ENCODE peak calls at places on chromosome 22, in ten cellular contexts. One of them, this sample, is unnamed.

GRCh38 chr22:37423283-37423682 is 4.0 kb downstream of the ELFN2 start:
- DNase-seq in A673: no peak
- DNase-seq in cardiac muscle cell: no peak
- DNase-seq in sigmoid colon: no peak
- DNase-seq in BE2C: no peak
- DNase-seq in tibial artery: no peak
- DNase-seq in K562: no peak
- DNase-seq in heart left ventricle: no peak
- DNase-seq in Calu3: no peak
- DNase-seq in fibroblast of pulmonary artery: no peak
- DNase-seq in this sample: no peak

GRCh38 chr22:20552913-20553401 is 45.5 kb downstream of the MED15 start:
- DNase-seq in A673: no peak
- DNase-seq in cardiac muscle cell: peak
- DNase-seq in sigmoid colon: peak
- DNase-seq in BE2C: no peak
- DNase-seq in tibial artery: no peak
- DNase-seq in K562: no peak
- DNase-seq in heart left ventricle: no peak
- DNase-seq in Calu3: no peak
- DNase-seq in fibroblast of pulmonary artery: peak
- DNase-seq in this sample: no peak

GRCh38 chr22:19407649-19408606 is 23.6 kb downstream of the HIRA start:
- DNase-seq in A673: peak
- DNase-seq in cardiac muscle cell: peak
- DNase-seq in sigmoid colon: peak
- DNase-seq in BE2C: peak
- DNase-seq in tibial artery: no peak
- DNase-seq in K562: peak
- DNase-seq in heart left ventricle: peak
- DNase-seq in Calu3: no peak
- DNase-seq in fibroblast of pulmonary artery: peak
- DNase-seq in this sample: no peak

GRCh38 chr22:48492371-48493320 is 1335.0 kb downstream of the BRD1 start:
- DNase-seq in A673: peak
- DNase-seq in cardiac muscle cell: peak
- DNase-seq in sigmoid colon: peak
- DNase-seq in BE2C: peak
- DNase-seq in tibial artery: peak
- DNase-seq in K562: peak
- DNase-seq in heart left ventricle: peak
- DNase-seq in Calu3: peak
- DNase-seq in fibroblast of pulmonary artery: peak
- DNase-seq in this sample: no peak

GRCh38 chr22:17980013-17980510 is 44.3 kb downstream of the MICAL3 start:
- DNase-seq in A673: no peak
- DNase-seq in cardiac muscle cell: peak
- DNase-seq in sigmoid colon: no peak
- DNase-seq in BE2C: no peak
- DNase-seq in tibial artery: no peak
- DNase-seq in K562: no peak
- DNase-seq in heart left ventricle: no peak
- DNase-seq in Calu3: no peak
- DNase-seq in fibroblast of pulmonary artery: peak
- DNase-seq in this sample: no peak

GRCh38 chr22:23381661-23382427 is 198.2 kb downstream of the IGLL1 start:
- DNase-seq in A673: no peak
- DNase-seq in cardiac muscle cell: no peak
- DNase-seq in sigmoid colon: no peak
- DNase-seq in BE2C: no peak
- DNase-seq in tibial artery: peak
- DNase-seq in K562: no peak
- DNase-seq in heart left ventricle: no peak
- DNase-seq in Calu3: no peak
- DNase-seq in fibroblast of pulmonary artery: no peak
- DNase-seq in this sample: no peak

GRCh38 chr22:17655289-17655688 is 16.7 kb downstream of the BCL2L13 start:
- DNase-seq in A673: no peak
- DNase-seq in cardiac muscle cell: peak
- DNase-seq in sigmoid colon: no peak
- DNase-seq in BE2C: no peak
- DNase-seq in tibial artery: no peak
- DNase-seq in K562: no peak
- DNase-seq in heart left ventricle: no peak
- DNase-seq in Calu3: no peak
- DNase-seq in fibroblast of pulmonary artery: no peak
- DNase-seq in this sample: no peak

GRCh38 chr22:40265783-40266182 is 80.5 kb upstream of the ADSL start:
- DNase-seq in A673: no peak
- DNase-seq in cardiac muscle cell: no peak
- DNase-seq in sigmoid colon: no peak
- DNase-seq in BE2C: no peak
- DNase-seq in tibial artery: no peak
- DNase-seq in K562: no peak
- DNase-seq in heart left ventricle: no peak
- DNase-seq in Calu3: no peak
- DNase-seq in fibroblast of pulmonary artery: no peak
- DNase-seq in this sample: no peak

GRCh38 chr22:32533265-32534068 is 58.9 kb downstream of the FBXO7 start:
- DNase-seq in A673: no peak
- DNase-seq in cardiac muscle cell: peak
- DNase-seq in sigmoid colon: no peak
- DNase-seq in BE2C: no peak
- DNase-seq in tibial artery: no peak
- DNase-seq in K562: no peak
- DNase-seq in heart left ventricle: no peak
- DNase-seq in Calu3: no peak
- DNase-seq in fibroblast of pulmonary artery: no peak
- DNase-seq in this sample: no peak

GRCh38 chr22:38221407-38221806 is 19.6 kb downstream of the MAFF start:
- DNase-seq in A673: no peak
- DNase-seq in cardiac muscle cell: no peak
- DNase-seq in sigmoid colon: no peak
- DNase-seq in BE2C: no peak
- DNase-seq in tibial artery: no peak
- DNase-seq in K562: no peak
- DNase-seq in heart left ventricle: no peak
- DNase-seq in Calu3: no peak
- DNase-seq in fibroblast of pulmonary artery: no peak
- DNase-seq in this sample: no peak

GRCh38 chr22:19111140-19111539 is 11.1 kb downstream of the DGCR2 start:
- DNase-seq in A673: no peak
- DNase-seq in cardiac muscle cell: no peak
- DNase-seq in sigmoid colon: no peak
- DNase-seq in BE2C: no peak
- DNase-seq in tibial artery: peak
- DNase-seq in K562: peak
- DNase-seq in heart left ventricle: no peak
- DNase-seq in Calu3: no peak
- DNase-seq in fibroblast of pulmonary artery: no peak
- DNase-seq in this sample: no peak

GRCh38 chr22:26404851-26405357 is 24.2 kb upstream of the ASPHD2 start:
- DNase-seq in A673: peak
- DNase-seq in cardiac muscle cell: no peak
- DNase-seq in sigmoid colon: no peak
- DNase-seq in BE2C: no peak
- DNase-seq in tibial artery: no peak
- DNase-seq in K562: peak
- DNase-seq in heart left ventricle: no peak
- DNase-seq in Calu3: no peak
- DNase-seq in fibroblast of pulmonary artery: no peak
- DNase-seq in this sample: no peak

GRCh38 chr22:37345863-37346514 is 63.7 kb downstream of the CYTH4 start:
- DNase-seq in A673: no peak
- DNase-seq in cardiac muscle cell: peak
- DNase-seq in sigmoid colon: no peak
- DNase-seq in BE2C: no peak
- DNase-seq in tibial artery: no peak
- DNase-seq in K562: no peak
- DNase-seq in heart left ventricle: peak
- DNase-seq in Calu3: no peak
- DNase-seq in fibroblast of pulmonary artery: peak
- DNase-seq in this sample: no peak

GRCh38 chr22:47334596-47334995 is 572.1 kb downstream of the TBC1D22A start:
- DNase-seq in A673: no peak
- DNase-seq in cardiac muscle cell: no peak
- DNase-seq in sigmoid colon: no peak
- DNase-seq in BE2C: no peak
- DNase-seq in tibial artery: no peak
- DNase-seq in K562: no peak
- DNase-seq in heart left ventricle: no peak
- DNase-seq in Calu3: no peak
- DNase-seq in fibroblast of pulmonary artery: no peak
- DNase-seq in this sample: peak

GRCh38 chr22:45832180-45832579 is 144.8 kb downstream of the WNT7B start:
- DNase-seq in A673: no peak
- DNase-seq in cardiac muscle cell: no peak
- DNase-seq in sigmoid colon: no peak
- DNase-seq in BE2C: no peak
- DNase-seq in tibial artery: no peak
- DNase-seq in K562: no peak
- DNase-seq in heart left ventricle: no peak
- DNase-seq in Calu3: no peak
- DNase-seq in fibroblast of pulmonary artery: no peak
- DNase-seq in this sample: no peak
- TF ChIP-seq CTCF in A673: peak
- TF ChIP-seq CTCF in cardiac muscle cell: no peak
- TF ChIP-seq CTCF in sigmoid colon: no peak
- TF ChIP-seq CTCF in BE2C: peak
- TF ChIP-seq CTCF in tibial artery: no peak
- TF ChIP-seq CTCF in K562: peak
- TF ChIP-seq CTCF in heart left ventricle: no peak
- TF ChIP-seq CTCF in Calu3: no peak
- TF ChIP-seq CTCF in fibroblast of pulmonary artery: peak
- TF ChIP-seq CTCF in this sample: no peak

DNA sequence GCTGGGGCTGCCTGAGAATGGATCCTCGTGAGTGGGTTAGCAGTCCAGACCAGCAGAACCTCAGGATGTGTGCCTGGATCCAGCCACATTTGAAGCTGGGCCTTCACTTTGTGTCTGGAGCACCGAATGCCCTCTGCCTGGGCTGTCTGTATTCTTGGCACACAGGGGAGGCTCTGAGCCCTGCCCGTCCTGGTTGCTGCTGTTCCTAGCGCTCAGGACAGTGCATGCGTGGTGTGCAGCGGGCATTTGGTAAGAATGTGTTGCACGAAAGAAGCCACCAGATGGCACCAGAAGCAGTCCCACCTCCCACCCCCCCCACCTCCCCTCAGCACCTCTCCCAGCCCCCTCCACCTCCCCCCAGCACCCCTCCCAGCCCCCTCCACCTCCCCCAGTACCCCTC is 4.1 kb upstream of the MAPK11 start:
- DNase-seq in A673: peak
- DNase-seq in cardiac muscle cell: peak
- DNase-seq in sigmoid colon: no peak
- DNase-seq in BE2C: peak
- DNase-seq in tibial artery: no peak
- DNase-seq in K562: peak
- DNase-seq in heart left ventricle: peak
- DNase-seq in Calu3: peak
- DNase-seq in fibroblast of pulmonary artery: peak
- DNase-seq in this sample: no peak
- TF ChIP-seq CTCF in A673: peak
- TF ChIP-seq CTCF in cardiac muscle cell: peak
- TF ChIP-seq CTCF in sigmoid colon: no peak
- TF ChIP-seq CTCF in BE2C: peak
- TF ChIP-seq CTCF in tibial artery: no peak
- TF ChIP-seq CTCF in K562: peak
- TF ChIP-seq CTCF in heart left ventricle: peak
- TF ChIP-seq CTCF in Calu3: peak
- TF ChIP-seq CTCF in fibroblast of pulmonary artery: peak
- TF ChIP-seq CTCF in this sample: peak

GRCh38 chr22:35152316-35152715 is 86.4 kb downstream of the ISX start:
- DNase-seq in A673: no peak
- DNase-seq in cardiac muscle cell: no peak
- DNase-seq in sigmoid colon: no peak
- DNase-seq in BE2C: no peak
- DNase-seq in tibial artery: no peak
- DNase-seq in K562: no peak
- DNase-seq in heart left ventricle: no peak
- DNase-seq in Calu3: no peak
- DNase-seq in fibroblast of pulmonary artery: no peak
- DNase-seq in this sample: no peak

GRCh38 chr22:35160268-35160667 is 94.3 kb downstream of the ISX start:
- DNase-seq in A673: no peak
- DNase-seq in cardiac muscle cell: no peak
- DNase-seq in sigmoid colon: no peak
- DNase-seq in BE2C: no peak
- DNase-seq in tibial artery: no peak
- DNase-seq in K562: no peak
- DNase-seq in heart left ventricle: no peak
- DNase-seq in Calu3: no peak
- DNase-seq in fibroblast of pulmonary artery: no peak
- DNase-seq in this sample: no peak

GRCh38 chr22:35155403-35156025 is 89.6 kb downstream of the ISX start:
- DNase-seq in A673: peak
- DNase-seq in cardiac muscle cell: no peak
- DNase-seq in sigmoid colon: no peak
- DNase-seq in BE2C: no peak
- DNase-seq in tibial artery: no peak
- DNase-seq in K562: peak
- DNase-seq in heart left ventricle: no peak
- DNase-seq in Calu3: no peak
- DNase-seq in fibroblast of pulmonary artery: no peak
- DNase-seq in this sample: no peak

GRCh38 chr22:35154937-35155387 is 89.0 kb downstream of the ISX start:
- DNase-seq in A673: peak
- DNase-seq in cardiac muscle cell: peak
- DNase-seq in sigmoid colon: peak
- DNase-seq in BE2C: peak
- DNase-seq in tibial artery: no peak
- DNase-seq in K562: peak
- DNase-seq in heart left ventricle: peak
- DNase-seq in Calu3: peak
- DNase-seq in fibroblast of pulmonary artery: peak
- DNase-seq in this sample: no peak

DNA sequence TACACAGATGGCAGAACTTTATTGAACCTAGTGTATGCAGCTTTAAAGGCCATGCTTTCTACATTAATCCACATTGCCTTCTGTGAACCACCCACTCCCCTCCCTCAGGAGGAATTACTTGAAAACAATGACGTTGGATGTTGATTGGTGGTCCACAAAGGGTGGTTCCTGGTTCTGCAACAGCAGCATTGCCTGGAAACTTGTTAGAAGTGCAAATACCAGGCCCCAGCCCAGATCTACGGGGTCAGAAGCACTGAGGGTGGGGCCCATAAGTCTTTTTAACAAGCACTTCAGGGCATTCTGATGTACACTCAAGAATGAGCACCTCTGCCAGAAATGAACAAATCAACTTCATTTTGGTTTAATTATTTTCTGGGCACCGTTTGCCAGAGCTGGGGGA is 91.0 kb downstream of the ISX start:
- DNase-seq in A673: no peak
- DNase-seq in cardiac muscle cell: no peak
- DNase-seq in sigmoid colon: no peak
- DNase-seq in BE2C: no peak
- DNase-seq in tibial artery: no peak
- DNase-seq in K562: no peak
- DNase-seq in heart left ventricle: no peak
- DNase-seq in Calu3: no peak
- DNase-seq in fibroblast of pulmonary artery: no peak
- DNase-seq in this sample: no peak
- TF ChIP-seq CTCF in A673: no peak
- TF ChIP-seq CTCF in cardiac muscle cell: no peak
- TF ChIP-seq CTCF in sigmoid colon: no peak
- TF ChIP-seq CTCF in BE2C: no peak
- TF ChIP-seq CTCF in tibial artery: no peak
- TF ChIP-seq CTCF in K562: no peak
- TF ChIP-seq CTCF in heart left ventricle: no peak
- TF ChIP-seq CTCF in Calu3: no peak
- TF ChIP-seq CTCF in fibroblast of pulmonary artery: no peak
- TF ChIP-seq CTCF in this sample: no peak

GRCh38 chr22:29691636-29692326 is 28.0 kb upstream of the CABP7 start:
- DNase-seq in A673: no peak
- DNase-seq in cardiac muscle cell: no peak
- DNase-seq in sigmoid colon: no peak
- DNase-seq in BE2C: no peak
- DNase-seq in tibial artery: no peak
- DNase-seq in K562: no peak
- DNase-seq in heart left ventricle: no peak
- DNase-seq in Calu3: no peak
- DNase-seq in fibroblast of pulmonary artery: no peak
- DNase-seq in this sample: no peak
- TF ChIP-seq CTCF in A673: no peak
- TF ChIP-seq CTCF in cardiac muscle cell: no peak
- TF ChIP-seq CTCF in sigmoid colon: no peak
- TF ChIP-seq CTCF in BE2C: no peak
- TF ChIP-seq CTCF in tibial artery: no peak
- TF ChIP-seq CTCF in K562: no peak
- TF ChIP-seq CTCF in heart left ventricle: no peak
- TF ChIP-seq CTCF in Calu3: no peak
- TF ChIP-seq CTCF in fibroblast of pulmonary artery: no peak
- TF ChIP-seq CTCF in this sample: no peak